ENCODE peak calls at places on chromosomes 1 and 21, in five cellular contexts. C is NCI-H446 treated with DMSO at 0.1 percent for 48 hours; M is activated naive CD8-positive, alpha-beta T cell treated with anti-CD3 and anti-CD28 coated beads, Interleukin-2, amount 50 U/mL, for 24 hours; B is smooth muscle cell of the brain vasculature; E is EL. Y is an unnamed sample.
A peak's percentile ranks its signal among the peaks of the same experiment; 100 is the strongest.

GRCh38 chr21:44375281-44375651 is 21.8 kb downstream of the TRPM2 start:
- DNase-seq in M (no peak), E (no peak), B (no peak), C (no peak), Y (no peak)

GRCh38 chr1:147641695-147642592 is 28.4 kb downstream of the ACP6 start:
- DNase-seq in B (peak; percentile 24), M (peak; percentile 59), C (no peak), E (peak; percentile 49), Y (no peak)

GRCh38 chr1:39896909-39897685 is 4.6 kb downstream of the MYCL start:
- DNase-seq in E (peak; percentile 35), B (no peak), M (no peak), C (peak; percentile 69), Y (no peak)

GRCh38 chr1:11602981-11603380 is 51.2 kb downstream of the FBXO2 start:
- DNase-seq in B (no peak), E (no peak), C (no peak), M (no peak), Y (no peak)

GRCh38 chr1:184162266-184162665 is 110.7 kb downstream of the TSEN15 start:
- DNase-seq in E (no peak), M (no peak), B (no peak), C (peak; percentile 24), Y (no peak)

GRCh38 chr1:204709021-204709420 is 23.5 kb upstream of the LRRN2 start:
- DNase-seq in E (no peak), C (no peak), M (no peak), B (no peak), Y (no peak)

GRCh38 chr1:38152351-38153082 is 105.9 kb upstream of the POU3F1 start:
- DNase-seq in E (no peak), C (peak; percentile 81), B (no peak), M (no peak), Y (no peak)

GRCh38 chr21:25501996-25502665 is 105.2 kb downstream of the MRPL39 start:
- DNase-seq in C (no peak), B (no peak), E (no peak), M (peak; percentile 68), Y (no peak)

GRCh38 chr1:163035791-163036249 is 33.3 kb upstream of the RGS4 start:
- DNase-seq in M (no peak), C (no peak), B (peak; percentile 81), E (peak; percentile 96), Y (peak; percentile 41)

GRCh38 chr1:149884433-149885363 is 14.7 kb upstream of the BOLA1 start:
- DNase-seq in E (peak; percentile 52), M (no peak), B (no peak), C (peak; percentile 82), Y (no peak)

GRCh38 chr1:206882555-206882954 is 14.7 kb upstream of the IL24 start:
- DNase-seq in C (no peak), B (no peak), E (no peak), M (no peak), Y (no peak)

GRCh38 chr1:54488065-54488750 is 59.8 kb upstream of the ACOT11 start:
- DNase-seq in C (peak; percentile 80), E (peak; percentile 91), B (peak; percentile 79), M (peak; percentile 80), Y (peak; percentile 35)